ENCODE peak calls at places on chromosome 9, in seven cellular contexts. H is GM23248, D is COLO829, J is AML-193, Q is Daoy, U is spleen, P is HCEC 1CT. S is an unnamed sample.

GRCh38 chr9:135126480-135127187 is 39.2 kb downstream of the OLFM1 start:
- DNase-seq in H (peak), D (peak), J (no peak), Q (peak), U (no peak), P (no peak), S (no peak)

GRCh38 chr9:123911024-123911423 is 18.9 kb downstream of the DENND1A start:
- DNase-seq in H (no peak), D (no peak), J (no peak), Q (no peak), U (no peak), P (no peak), S (no peak)

GRCh38 chr9:6757988-6758417 is 230 bp downstream of the KDM4C start:
- DNase-seq in H (no peak), D (peak), J (no peak), Q (no peak), U (no peak), P (no peak), S (no peak)

GRCh38 chr9:92714787-92715487 is 45.0 kb upstream of the IPPK start:
- DNase-seq in H (no peak), D (no peak), J (no peak), Q (no peak), U (no peak), P (no peak), S (no peak)

GRCh38 chr9:437066-438015 is 222.7 kb downstream of the DOCK8 start:
- DNase-seq in H (peak), D (no peak), J (no peak), Q (no peak), U (no peak), P (peak), S (peak)

GRCh38 chr9:75186767-75187380 is 98.6 kb downstream of the OSTF1 start:
- DNase-seq in H (peak), D (peak), J (peak), Q (no peak), U (no peak), P (peak), S (peak)

GRCh38 chr9:124596172-124596839 is 89.1 kb upstream of the NR5A1 start:
- DNase-seq in H (no peak), D (no peak), J (no peak), Q (no peak), U (no peak), P (no peak), S (no peak)

GRCh38 chr9:78599939-78600338 is 303.0 kb downstream of the PSAT1 start:
- DNase-seq in H (no peak), D (no peak), J (no peak), Q (no peak), U (no peak), P (no peak), S (no peak)

GRCh38 chr9:129887210-129888084 is 52.2 kb downstream of the USP20 start:
- DNase-seq in H (peak), D (no peak), J (peak), Q (peak), U (peak), P (no peak), S (peak)

GRCh38 chr9:127346584-127346983 is 50.4 kb upstream of the SLC2A8 start:
- DNase-seq in H (no peak), D (no peak), J (no peak), Q (no peak), U (no peak), P (no peak), S (no peak)

GRCh38 chr9:123507992-123508391 is 152.0 kb downstream of the CRB2 start:
- DNase-seq in H (peak), D (no peak), J (no peak), Q (no peak), U (no peak), P (no peak), S (no peak)

GRCh38 chr9:37541465-37541864 is 34.7 kb downstream of the FBXO10 start:
- DNase-seq in H (no peak), D (no peak), J (no peak), Q (no peak), U (no peak), P (no peak), S (no peak)

GRCh38 chr9:123327697-123328100 is 28.3 kb upstream of the CRB2 start:
- DNase-seq in H (no peak), D (no peak), J (no peak), Q (no peak), U (no peak), P (no peak), S (no peak)

GRCh38 chr9:126235844-126236243 is 90.8 kb upstream of the MVB12B start:
- DNase-seq in H (no peak), D (no peak), J (no peak), Q (no peak), U (no peak), P (no peak), S (no peak)